ENCODE peak calls at places on chromosomes 4 and X, in seven cellular contexts. M is heart left ventricle; U is aorta; C is suprapubic skin; A is lung; E is CD8-positive, alpha-beta memory T cell; T is fibroblast of lung. Q is an unnamed sample. For H3K9me3, the result is how much of the 10 kb centered on the place peaks cover.

GRCh38 chrX:66015906-66016689 is 23.8 kb downstream of the VSIG4 start:
- DNase-seq in M (no peak), U (no peak), C (no peak), A (no peak), E (no peak), T (no peak), Q (no peak)

GRCh38 chr4:19117022-19117421 is 1095.5 kb upstream of the LCORL start:
- DNase-seq in M (no peak), U (no peak), C (no peak), A (no peak), E (no peak), T (no peak), Q (no peak)

GRCh38 chrX:129701624-129702069 is 37.1 kb upstream of the XPNPEP2 start:
- DNase-seq in M (peak), U (peak), C (peak), A (no peak), E (no peak), T (peak), Q (peak)

GRCh38 chr4:86181585-86181984 is 178.3 kb downstream of the MAPK10 start:
- DNase-seq in M (no peak), U (no peak), C (no peak), A (no peak), E (no peak), T (peak), Q (no peak)

GRCh38 chrX:82813671-82814078 is 694.4 kb upstream of the POU3F4 start:
- DNase-seq in M (no peak), U (no peak), C (no peak), A (no peak), E (no peak), T (peak), Q (no peak)

GRCh38 chrX:73262991-73263390 is 48.3 kb upstream of the NAP1L2 start:
- DNase-seq in M (no peak), U (no peak), C (no peak), A (no peak), E (no peak), T (peak), Q (no peak)

GRCh38 chr4:105306158-105306781 is 159.6 kb downstream of the TET2 start:
- DNase-seq in M (no peak), U (no peak), C (no peak), A (peak), E (no peak), T (peak), Q (no peak)

GRCh38 chr4:31083451-31083850 is 363.3 kb downstream of the PCDH7 start:
- DNase-seq in M (no peak), U (no peak), C (no peak), A (no peak), E (no peak), T (no peak), Q (no peak)

GRCh38 chr4:108030332-108030731 is 40.6 kb downstream of the HADH start:
- DNase-seq in M (no peak), U (no peak), C (no peak), A (no peak), E (peak), T (peak), Q (no peak)

GRCh38 chr4:164716901-164717300 is 37.0 kb upstream of the SMIM31 start:
- DNase-seq in M (no peak), U (no peak), C (no peak), A (no peak), E (no peak), T (no peak), Q (peak)

GRCh38 chr4:93605163-93605562 is 223.4 kb upstream of the ATOH1 start:
- DNase-seq in M (no peak), U (no peak), C (no peak), A (no peak), E (no peak), T (no peak), Q (no peak)

GRCh38 chr4:1356181-1356998 is 9.4 kb downstream of the UVSSA start:
- DNase-seq in M (peak), U (peak), C (no peak), A (peak), E (no peak), T (peak), Q (no peak)

GRCh38 chr4:120948382-120948781 is 25.9 kb upstream of the PRDM5 start:
- DNase-seq in M (no peak), U (no peak), C (no peak), A (no peak), E (no peak), T (no peak), Q (no peak)

GRCh38 chr4:107153228-107153627 is 117.1 kb upstream of the DKK2 start:
- DNase-seq in M (no peak), U (no peak), C (no peak), A (no peak), E (no peak), T (no peak), Q (peak)

GRCh38 chr4:155745984-155746383 is 12.8 kb upstream of the GUCY1B1 start:
- DNase-seq in M (no peak), U (no peak), C (no peak), A (no peak), E (no peak), T (peak), Q (no peak)

GRCh38 chr4:71992571-71992970 is 39.2 kb upstream of the NPFFR2 start:
- DNase-seq in M (no peak), U (no peak), C (no peak), A (no peak), E (no peak), T (peak), Q (no peak)

GRCh38 chr4:59759082-59759825 is 1440.9 kb upstream of the ADGRL3 start:
- DNase-seq in M (no peak), U (no peak), C (no peak), A (no peak), E (no peak), T (no peak), Q (no peak)

GRCh38 chrX:81202989-81203388 is 1.1 kb downstream of the SH3BGRL start:
- DNase-seq in M (no peak), U (no peak), C (no peak), A (no peak), E (no peak), T (no peak), Q (no peak)

GRCh38 chrX:30153881-30154260 is 61.5 kb upstream of the MAGEB2 start:
- DNase-seq in M (no peak), U (no peak), C (no peak), A (no peak), E (no peak), T (peak), Q (no peak)

GRCh38 chr4:85431156-85431555 is 43.8 kb upstream of the ARHGAP24 start:
- DNase-seq in M (no peak), U (no peak), C (no peak), A (no peak), E (no peak), T (no peak), Q (no peak)

GRCh38 chrX:44474410-44474809 is 68.2 kb downstream of the FUNDC1 start:
- DNase-seq in M (no peak), U (no peak), C (no peak), A (no peak), E (no peak), T (peak), Q (no peak)

GRCh38 chr4:79623125-79623905 is 215.3 kb upstream of the GK2 start:
- DNase-seq in M (no peak), U (no peak), C (no peak), A (no peak), E (no peak), T (no peak), Q (no peak)

GRCh38 chr4:142353149-142353738 is 492.9 kb downstream of the INPP4B start:
- DNase-seq in M (no peak), U (no peak), C (no peak), A (no peak), E (no peak), T (peak), Q (no peak)

GRCh38 chr4:39978904-39979303 is 1.2 kb upstream of the PDS5A start:
- DNase-seq in M (no peak), U (no peak), C (no peak), A (no peak), E (no peak), T (no peak), Q (no peak)

GRCh38 chrX:137195991-137196390 is 162.2 kb upstream of the GPR101 start:
- DNase-seq in M (no peak), U (no peak), C (no peak), A (no peak), E (no peak), T (peak), Q (no peak)

GRCh38 chrX:132483523-132483922 is 5.3 kb downstream of the MBNL3 start:
- DNase-seq in M (no peak), U (no peak), C (no peak), A (no peak), E (no peak), T (no peak), Q (no peak)

GRCh38 chrX:37785569-37785968 is 5.7 kb downstream of the CYBB start:
- DNase-seq in M (no peak), U (no peak), C (no peak), A (no peak), E (no peak), T (peak), Q (no peak)

GRCh38 chr4:8858188-8858924 is 13.3 kb downstream of the HMX1 start:
- DNase-seq in M (no peak), U (no peak), C (no peak), A (no peak), E (no peak), T (no peak), Q (peak)

GRCh38 chrX:154374361-154375155 is at the start of gene FLNA:
- DNase-seq in M (no peak), U (peak), C (no peak), A (no peak), E (no peak), T (peak), Q (peak)

GRCh38 chrX:118727686-118728339 is 407 bp downstream of the IL13RA1 start:
- DNase-seq in M (peak), U (peak), C (no peak), A (peak), E (no peak), T (peak), Q (peak)

GRCh38 chrX:69177511-69178162 is 12.4 kb upstream of the PJA1 start:
- DNase-seq in M (no peak), U (no peak), C (no peak), A (no peak), E (no peak), T (no peak), Q (no peak)

GRCh38 chr4:31193516-31193915 is 473.3 kb downstream of the PCDH7 start:
- DNase-seq in M (no peak), U (no peak), C (no peak), A (no peak), E (no peak), T (no peak), Q (no peak)

GRCh38 chr4:31356839-31357238 is 636.7 kb downstream of the PCDH7 start:
- DNase-seq in M (no peak), U (no peak), C (no peak), A (no peak), E (no peak), T (no peak), Q (no peak)

GRCh38 chr4:109574443-109574850 is 14.4 kb downstream of the MCUB start:
- DNase-seq in M (no peak), U (no peak), C (no peak), A (no peak), E (no peak), T (no peak), Q (no peak)

GRCh38 chr4:41610474-41610873 is 72.5 kb downstream of the LIMCH1 start:
- DNase-seq in M (no peak), U (no peak), C (no peak), A (no peak), E (no peak), T (no peak), Q (no peak)

GRCh38 chr4:186891859-186892486 is 168.3 kb upstream of the FAT1 start:
- DNase-seq in M (no peak), U (no peak), C (no peak), A (no peak), E (no peak), T (no peak), Q (no peak)

DNA sequence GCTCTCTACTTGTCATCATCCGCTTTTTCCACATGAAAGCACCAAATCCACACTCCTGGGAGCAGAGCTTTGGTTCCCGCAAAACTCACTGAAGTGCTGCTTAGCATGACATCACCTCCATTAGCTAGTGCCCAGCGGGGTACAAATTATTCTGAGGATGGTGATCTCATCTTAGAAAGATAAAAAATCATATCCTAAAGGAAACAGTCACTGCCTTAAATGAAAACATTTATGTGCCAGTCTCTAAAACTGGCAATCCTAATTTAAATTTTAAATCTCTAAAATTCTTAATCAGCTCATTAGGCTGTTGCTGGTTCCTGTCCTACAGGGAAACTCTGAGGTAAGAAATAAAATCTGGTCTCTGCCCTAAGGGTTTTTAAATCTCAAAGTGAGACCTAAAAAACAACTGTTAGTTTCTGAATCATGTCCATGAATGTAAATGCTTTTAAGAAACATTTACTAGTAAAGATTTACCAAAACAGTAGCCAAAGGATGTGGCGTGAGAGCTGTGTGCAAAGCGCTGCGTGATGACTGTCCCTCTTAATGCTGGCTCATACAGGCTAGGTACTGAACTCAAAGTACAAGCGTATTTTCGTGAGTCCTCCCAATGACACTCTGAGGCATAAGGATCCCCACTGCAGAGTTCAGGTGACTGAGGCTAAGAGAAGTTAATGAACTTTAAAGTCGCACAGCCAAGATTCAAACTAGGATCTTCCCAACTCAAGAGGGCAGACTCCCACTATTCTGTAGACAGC is 4.5 kb downstream of the CASP3 start:
- DNase-seq in M (no peak), U (no peak), C (no peak), A (no peak), E (no peak), T (peak), Q (no peak)
- H3K4me3 ChIP-seq in M (no peak), U (no peak), C (no peak), A (no peak), E (no peak), T (no peak), Q (no peak)

GRCh38 chr4:47831026-47831689 is 6.7 kb downstream of the CORIN start:
- DNase-seq in M (no peak), U (no peak), C (no peak), A (no peak), E (no peak), T (no peak), Q (no peak)
- H3K9me3 ChIP-seq in M (under half), U (under half), C (under half), A (under half), E (under half), T (under half), Q (under half)

GRCh38 chrX:2848806-2849420 is 20.2 kb downstream of the GYG2 start:
- DNase-seq in M (no peak), U (no peak), C (no peak), A (no peak), E (no peak), T (peak), Q (no peak)
- H3K4me3 ChIP-seq in M (no peak), U (no peak), C (no peak), A (no peak), E (no peak), T (no peak), Q (no peak)

GRCh38 chrX:138845791-138846190 is 134.3 kb upstream of the FGF13 start:
- DNase-seq in M (no peak), U (no peak), C (no peak), A (no peak), E (no peak), T (no peak), Q (no peak)

GRCh38 chrX:138849521-138849920 is 138.0 kb upstream of the FGF13 start:
- DNase-seq in M (no peak), U (no peak), C (no peak), A (no peak), E (no peak), T (no peak), Q (no peak)

DNA sequence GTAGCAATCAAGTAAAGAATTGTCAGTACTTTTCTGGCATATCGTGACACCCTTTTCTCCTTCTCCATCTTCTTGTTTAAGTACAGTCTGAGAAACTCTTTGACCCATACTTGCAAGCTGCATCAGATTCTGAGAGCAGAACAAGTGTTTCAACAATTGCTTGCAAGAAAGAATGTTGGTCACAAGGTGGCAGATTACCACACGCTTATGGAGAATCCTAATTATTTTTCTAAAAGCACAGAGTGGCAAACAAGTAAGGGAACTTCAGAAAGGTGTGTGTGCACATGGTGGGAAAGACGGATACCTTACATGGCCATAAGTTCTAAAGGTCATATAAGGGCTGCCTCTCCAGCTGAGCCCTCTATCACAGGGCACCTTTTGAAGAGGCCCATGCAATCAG is 136.4 kb upstream of the FGF13 start:
- DNase-seq in M (no peak), U (no peak), C (no peak), A (no peak), E (no peak), T (peak), Q (no peak)
- H3K9me3 ChIP-seq in M (under half), U (under half), C (under half), A (under half), E (under half), T (under half), Q (under half)

GRCh38 chrX:123859409-123859827 is 435 bp upstream of the XIAP start:
- DNase-seq in M (peak), U (peak), C (no peak), A (no peak), E (peak), T (no peak), Q (no peak)
- H3K4me3 ChIP-seq in M (peak), U (peak), C (peak), A (peak), E (peak), T (peak), Q (peak)